ENCODE peak calls at places on chromosomes 16 and 17, in six cellular contexts. P is A549, S is GM12878, O is HepG2, J is endothelial cell of umbilical vein, B is K562. K is an unnamed sample.

GRCh38 chr17:40818733-40819527 is 3.5 kb downstream of the KRT10 start:
- DNase-seq in J (peak; percentile 77), P (peak; percentile 80), O (peak; percentile 68), B (peak; percentile 79), S (no peak), K (peak; percentile 85)

GRCh38 chr16:85206472-85207356 is 94.4 kb upstream of the CIBAR2 start:
- DNase-seq in S (no peak), B (no peak), J (peak; percentile 49), O (no peak), P (no peak), K (no peak)

GRCh38 chr17:49191407-49191916 is 18.9 kb downstream of the GNGT2 start:
- DNase-seq in O (no peak), J (no peak), P (no peak), B (no peak), S (no peak), K (no peak)

GRCh38 chr17:54405826-54406225 is 494.8 kb upstream of the TOM1L1 start:
- DNase-seq in B (no peak), J (no peak), P (no peak), S (no peak), O (no peak), K (no peak)

GRCh38 chr17:1076299-1076981 is 79.5 kb downstream of the TIMM22 start:
- DNase-seq in B (no peak), S (no peak), O (no peak), P (no peak), J (no peak), K (no peak)

GRCh38 chr17:71004413-71004812 is 835.1 kb downstream of the KCNJ2 start:
- DNase-seq in S (no peak), O (no peak), P (no peak), J (no peak), B (no peak), K (no peak)

GRCh38 chr16:21277045-21277926 is 804 bp downstream of the CRYM start:
- DNase-seq in S (no peak), P (no peak), O (no peak), B (no peak), J (no peak), K (no peak)

GRCh38 chr16:56603589-56603988 is 4.8 kb upstream of the MT2A start:
- DNase-seq in J (peak; percentile 51), P (peak; percentile 67), B (peak; percentile 54), O (peak; percentile 86), S (no peak), K (peak; percentile 64)

GRCh38 chr17:78892936-78893379 is 10.0 kb downstream of the CEP295NL start:
- DNase-seq in P (no peak), B (no peak), J (no peak), S (no peak), O (no peak), K (peak; percentile 69)

GRCh38 chr16:89325861-89326471 is 108.5 kb downstream of the ZNF778 start:
- DNase-seq in S (no peak), J (peak; percentile 93), P (peak; percentile 66), B (peak; percentile 84), O (no peak), K (peak; percentile 84)

GRCh38 chr17:50201226-50201854 is at the start of gene COL1A1:
- DNase-seq in B (no peak), S (no peak), J (no peak), O (no peak), P (no peak), K (no peak)

GRCh38 chr16:80369138-80369537 is 171.7 kb upstream of the DYNLRB2 start:
- DNase-seq in P (no peak), S (no peak), O (no peak), B (no peak), J (no peak), K (no peak)

GRCh38 chr16:52963471-52963870 is 89.2 kb downstream of the CHD9NB start:
- DNase-seq in J (no peak), B (no peak), P (no peak), S (no peak), O (no peak), K (no peak)

GRCh38 chr16:52958951-52959350 is 93.7 kb downstream of the CHD9NB start:
- DNase-seq in P (no peak), J (no peak), S (no peak), O (no peak), B (no peak), K (no peak)

GRCh38 chr16:52964290-52964689 is 88.4 kb downstream of the CHD9NB start:
- DNase-seq in J (no peak), S (no peak), P (no peak), B (no peak), O (no peak), K (no peak)
- TF ChIP-seq MYC in J (no peak), S (no peak), P (no peak), B (no peak), O (no peak), K (no peak)

DNA sequence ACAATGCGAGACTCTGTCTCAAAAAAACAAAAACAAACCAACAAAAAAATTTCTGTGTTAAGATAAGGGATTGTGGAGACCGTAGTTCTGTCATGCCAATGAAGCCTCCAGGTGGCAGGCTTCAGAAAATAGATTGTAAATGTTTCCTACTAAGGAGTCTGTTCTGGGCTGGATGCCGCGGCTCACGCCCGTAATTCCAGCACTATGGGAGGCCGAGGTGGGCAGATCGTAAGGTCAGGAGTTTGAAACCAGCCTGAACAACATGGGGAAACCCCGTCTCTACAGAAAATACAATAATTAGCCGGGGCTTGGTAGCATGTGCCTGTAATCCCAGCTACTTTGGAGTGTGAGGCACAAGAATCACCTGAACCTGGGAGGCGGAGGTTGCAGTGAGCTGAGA is 4.4 kb upstream of the SNX29 start:
- DNase-seq in B (no peak), S (no peak), J (no peak), O (peak; percentile 72), P (no peak), K (peak; percentile 22)
- TF ChIP-seq MYC in B (no peak), S (no peak), J (no peak), O (no peak), P (no peak), K (no peak)

DNA sequence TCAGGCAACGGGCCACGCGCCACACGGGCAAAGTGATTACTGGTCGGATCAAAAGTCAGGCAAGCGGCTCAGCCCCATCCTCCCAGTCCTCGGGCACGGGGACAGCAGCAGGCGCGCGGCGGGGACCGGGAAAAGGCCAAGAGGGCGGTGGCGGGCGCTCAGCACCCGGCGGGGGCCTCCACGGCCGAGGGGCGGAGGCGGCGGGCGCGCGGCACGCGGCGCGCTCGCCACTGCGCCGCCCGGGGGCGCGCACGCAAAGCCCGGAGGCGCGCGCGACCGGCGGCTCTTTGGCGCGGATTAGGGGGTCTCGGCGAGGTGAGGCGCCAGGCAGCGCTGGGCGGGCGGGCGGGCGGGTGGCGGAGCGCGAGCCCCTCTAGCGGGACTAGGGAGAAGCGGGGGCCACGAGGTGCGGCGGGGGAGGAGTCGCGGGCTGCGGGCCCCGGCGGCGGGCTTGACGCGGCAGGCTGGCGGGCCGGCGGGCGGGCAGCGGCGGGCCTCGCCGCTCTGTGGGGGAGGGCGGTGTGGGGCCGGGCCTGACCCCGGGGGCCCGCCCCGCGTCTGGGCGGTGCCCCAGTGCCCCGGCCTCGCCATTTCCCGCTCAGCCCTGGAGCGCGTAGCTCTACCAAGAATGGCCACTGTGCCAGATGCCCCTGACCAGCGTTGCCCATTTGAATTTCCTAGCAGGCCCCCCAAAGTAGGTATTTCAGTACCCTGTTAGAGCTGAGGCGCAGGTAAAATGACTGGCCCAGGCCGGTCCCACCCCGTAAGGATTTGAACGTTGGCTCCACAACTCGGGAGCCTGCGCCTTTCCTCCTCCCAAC is at the start of the genes ACACA and TADA2A:
- DNase-seq in J (peak; percentile 81), O (peak; percentile 63), B (peak; percentile 95), P (peak; percentile 93), S (no peak), K (peak; percentile 92)
- TF ChIP-seq MYC in J (no peak), O (peak; percentile 75), B (no peak), P (peak; percentile 34), S (no peak), K (peak; percentile 76)

GRCh38 chr16:30948087-30948955 is 547 bp upstream of the ORAI3 start:
- DNase-seq in J (peak; percentile 97), P (peak; percentile 87), O (peak; percentile 82), S (no peak), B (peak; percentile 65), K (peak; percentile 51)
- TF ChIP-seq MYC in J (no peak), P (peak; percentile 18), O (no peak), S (no peak), B (peak; percentile 46), K (no peak)

DNA sequence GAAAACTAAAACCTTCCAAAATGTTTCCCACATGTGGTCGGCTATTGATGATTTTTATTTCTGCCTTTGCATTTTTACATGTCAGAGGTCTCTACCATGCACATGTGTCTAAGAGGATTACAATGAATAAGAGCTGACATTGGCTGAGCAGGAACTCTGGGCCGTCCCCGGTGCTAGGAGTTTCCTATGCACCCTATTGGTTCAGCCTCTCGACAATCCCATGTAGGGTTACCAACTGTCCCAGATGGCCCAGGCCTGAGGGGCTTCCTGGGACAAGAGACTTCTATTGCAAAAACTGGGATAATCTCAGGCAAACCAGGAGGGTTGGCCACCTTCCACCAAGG is 115.6 kb upstream of the TNRC6C start:
- DNase-seq in J (no peak), P (no peak), O (no peak), S (no peak), B (no peak), K (no peak)
- TF ChIP-seq MYC in J (no peak), P (no peak), O (no peak), S (no peak), B (no peak), K (no peak)

GRCh38 chr16:46885960-46886763 is 2.0 kb downstream of the GPT2 start:
- DNase-seq in J (no peak), O (no peak), B (no peak), S (no peak), P (no peak), K (peak; percentile 23)
- TF ChIP-seq MYC in J (no peak), O (no peak), B (no peak), S (no peak), P (no peak), K (no peak)

GRCh38 chr17:64564098-64564497 is 57.3 kb downstream of the CEP95 start:
- DNase-seq in J (no peak), P (no peak), S (no peak), B (no peak), O (no peak), K (no peak)
- TF ChIP-seq MYC in J (no peak), P (no peak), S (no peak), B (no peak), O (no peak), K (no peak)

GRCh38 chr17:77288115-77288619 is 147.4 kb downstream of the SEC14L1 start:
- DNase-seq in P (no peak), B (no peak), S (no peak), J (no peak), O (no peak), K (no peak)

GRCh38 chr17:77285594-77286390 is 145.0 kb downstream of the SEC14L1 start:
- DNase-seq in B (no peak), S (no peak), O (peak; percentile 70), P (peak; percentile 72), J (no peak), K (peak; percentile 82)

GRCh38 chr17:77286641-77287431 is 146.1 kb downstream of the SEC14L1 start:
- DNase-seq in O (peak; percentile 100), P (peak; percentile 99), S (no peak), J (no peak), B (peak; percentile 34), K (no peak)

GRCh38 chr17:77287432-77288068 is 146.8 kb downstream of the SEC14L1 start:
- DNase-seq in J (peak; percentile 39), S (no peak), B (no peak), O (peak; percentile 65), P (peak; percentile 85), K (no peak)

DNA sequence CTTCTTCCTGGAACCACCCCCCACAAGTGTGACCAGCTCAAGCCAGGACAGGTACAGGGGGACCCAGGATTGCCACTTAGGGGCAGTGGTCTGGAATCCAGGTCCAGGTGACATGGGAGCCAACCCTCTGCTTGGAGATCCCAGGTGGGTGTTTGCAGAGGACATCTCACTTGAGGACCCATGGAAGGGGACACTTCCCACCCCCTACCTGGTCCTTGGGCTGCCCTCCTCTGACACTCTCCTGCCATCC is 145.5 kb downstream of the SEC14L1 start:
- DNase-seq in O (no peak), B (no peak), P (no peak), S (no peak), J (no peak), K (no peak)
- TF ChIP-seq MYC in O (no peak), B (no peak), P (no peak), S (no peak), J (no peak), K (no peak)

K was measured in NB4.